ENCODE peak calls at places on chromosome 21, in ten cellular contexts. J, A, S, L, Z, P, X, D, T and H are unnamed samples.

GRCh38 chr21:25338415-25338814 is 268.9 kb downstream of the MRPL39 start:
- DNase-seq in Z (no peak), D (no peak), L (no peak), T (no peak), S (no peak), P (no peak), J (no peak), A (no peak), X (peak), H (no peak)

GRCh38 chr21:45508607-45509565 is 33.4 kb downstream of the SLC19A1 start:
- DNase-seq in L (no peak), D (no peak), T (no peak), A (no peak), J (peak), P (no peak), X (no peak), S (no peak), Z (peak), H (no peak)

GRCh38 chr21:27026501-27026900 is 59.6 kb upstream of the ADAMTS5 start:
- DNase-seq in D (peak), P (no peak), A (no peak), Z (no peak), T (no peak), X (peak), L (no peak), J (no peak), S (no peak), H (no peak)

GRCh38 chr21:34003428-34003827 is 70.0 kb upstream of the MRPS6 start:
- DNase-seq in D (no peak), T (no peak), S (no peak), P (no peak), L (no peak), A (no peak), J (no peak), X (no peak), Z (no peak), H (no peak)

GRCh38 chr21:43983860-43984420 is 28.2 kb upstream of the TRAPPC10 start:
- DNase-seq in L (no peak), D (no peak), T (no peak), S (no peak), A (no peak), X (no peak), Z (no peak), J (no peak), P (no peak), H (no peak)

GRCh38 chr21:41133896-41134522 is 34.0 kb upstream of the BACE2 start:
- DNase-seq in P (peak), T (no peak), D (peak), A (no peak), J (no peak), Z (no peak), L (no peak), X (peak), S (peak), H (peak)

GRCh38 chr21:44413566-44414290 is 41.6 kb upstream of the LRRC3 start:
- DNase-seq in J (peak), P (no peak), A (no peak), S (no peak), L (no peak), X (no peak), Z (no peak), T (no peak), D (no peak), H (no peak)

GRCh38 chr21:36282568-36283230 is 37.3 kb upstream of the MORC3 start:
- DNase-seq in A (no peak), D (peak), P (no peak), T (no peak), Z (no peak), L (no peak), J (no peak), S (no peak), X (no peak), H (peak)

GRCh38 chr21:43712268-43712942 is 6.5 kb upstream of the PDXK start:
- DNase-seq in X (no peak), A (no peak), S (no peak), D (peak), L (no peak), T (peak), Z (peak), P (no peak), J (peak), H (peak)

GRCh38 chr21:39387461-39388037 is 38.7 kb upstream of the HMGN1 start:
- DNase-seq in D (peak), L (peak), P (peak), X (peak), A (peak), S (peak), T (no peak), Z (peak), J (peak), H (peak)

GRCh38 chr21:41196990-41197389 is 29.0 kb downstream of the BACE2 start:
- DNase-seq in Z (no peak), S (no peak), X (no peak), J (no peak), L (no peak), D (peak), P (no peak), T (no peak), A (no peak), H (peak)

GRCh38 chr21:33492571-33492970 is 1.1 kb upstream of the DNAJC28 start:
- DNase-seq in T (no peak), A (no peak), Z (no peak), X (no peak), P (no peak), D (no peak), S (no peak), L (no peak), J (no peak), H (peak)

GRCh38 chr21:33557447-33557846 is 14.6 kb downstream of the SON start:
- DNase-seq in D (no peak), Z (no peak), X (no peak), S (no peak), L (no peak), P (no peak), T (no peak), A (no peak), J (no peak), H (no peak)

GRCh38 chr21:26169061-26169610 is 1.4 kb downstream of the APP start:
- DNase-seq in J (no peak), D (peak), T (no peak), Z (no peak), L (peak), A (peak), S (no peak), P (peak), X (peak), H (peak)

GRCh38 chr21:26842976-26843911 is 2.0 kb downstream of the ADAMTS1 start:
- DNase-seq in P (peak), X (peak), L (peak), S (peak), J (peak), A (no peak), T (peak), Z (peak), D (peak), H (peak)

GRCh38 chr21:33901421-33902288 is 13.9 kb downstream of the ATP5PO start:
- DNase-seq in Z (no peak), A (no peak), S (no peak), T (no peak), L (peak), X (peak), P (peak), J (no peak), D (peak), H (peak)

GRCh38 chr21:46063227-46063626 is 34.7 kb upstream of the COL6A2 start:
- DNase-seq in J (no peak), X (no peak), Z (no peak), P (no peak), S (no peak), L (no peak), T (no peak), A (no peak), D (no peak), H (no peak)

GRCh38 chr21:10273196-10273595 is 248.2 kb upstream of the TPTE start:
- DNase-seq in X (no peak), P (no peak), J (no peak), S (no peak), T (no peak), A (no peak), D (no peak), Z (no peak), L (no peak), H (no peak)

GRCh38 chr21:25967566-25968438 is 202.8 kb downstream of the APP start:
- DNase-seq in T (no peak), X (no peak), Z (no peak), J (no peak), A (no peak), L (no peak), D (peak), P (peak), S (no peak), H (peak)

GRCh38 chr21:41548781-41549180 is 40.8 kb upstream of the TMPRSS2 start:
- DNase-seq in S (no peak), D (no peak), L (no peak), P (no peak), A (no peak), Z (no peak), J (no peak), X (no peak), T (no peak), H (no peak)

GRCh38 chr21:41460578-41461527 is 34.8 kb downstream of the MX1 start:
- DNase-seq in Z (peak), X (peak), P (peak), S (peak), T (no peak), L (peak), D (peak), A (peak), J (peak), H (peak)

GRCh38 chr21:41167348-41168342 is at the start of gene BACE2:
- DNase-seq in A (peak), Z (peak), X (peak), L (peak), T (no peak), J (peak), D (peak), P (peak), S (no peak), H (peak)

GRCh38 chr21:45523411-45524101 is 18.7 kb downstream of the SLC19A1 start:
- DNase-seq in J (peak), Z (peak), S (no peak), L (no peak), A (no peak), D (no peak), P (no peak), T (no peak), X (no peak), H (no peak)

GRCh38 chr21:32410916-32411315 is 1.6 kb upstream of the EVA1C start:
- DNase-seq in X (no peak), L (no peak), D (no peak), J (no peak), P (no peak), S (no peak), Z (no peak), T (no peak), A (no peak), H (no peak)

GRCh38 chr21:32411366-32412161 is 942 bp upstream of the EVA1C start:
- DNase-seq in Z (peak), X (peak), D (peak), A (peak), S (no peak), L (peak), J (peak), P (no peak), T (no peak), H (peak)

GRCh38 chr21:32412998-32413504 is 545 bp downstream of the EVA1C start:
- DNase-seq in Z (peak), J (peak), T (no peak), X (peak), S (no peak), D (no peak), A (no peak), P (no peak), L (peak), H (peak)

GRCh38 chr21:32413697-32414578 is 1.4 kb downstream of the EVA1C start:
- DNase-seq in J (peak), P (no peak), L (no peak), T (no peak), X (no peak), D (peak), Z (peak), A (no peak), S (no peak), H (peak)

GRCh38 chr21:32412162-32412997 is at the start of gene EVA1C:
- DNase-seq in T (no peak), X (peak), L (peak), A (peak), P (no peak), D (peak), J (peak), S (no peak), Z (peak), H (peak)
- TF ChIP-seq CTCF in T (no peak), X (no peak), L (no peak), A (no peak), P (no peak), D (no peak), J (peak), S (no peak), Z (no peak), H (no peak)

GRCh38 chr21:42659416-42660117 is 6.1 kb downstream of the PDE9A start:
- DNase-seq in P (no peak), X (no peak), L (no peak), S (no peak), T (no peak), J (no peak), D (no peak), Z (no peak), A (no peak), H (no peak)
- TF ChIP-seq CTCF in P (no peak), X (no peak), L (no peak), S (no peak), T (no peak), J (no peak), D (no peak), Z (no peak), A (no peak), H (no peak)

GRCh38 chr21:16192900-16193299 is 463.1 kb downstream of the USP25 start:
- DNase-seq in P (no peak), S (no peak), Z (no peak), J (no peak), D (peak), T (peak), X (no peak), A (no peak), L (no peak), H (peak)

GRCh38 chr21:16195896-16196443 is 466.2 kb downstream of the USP25 start:
- DNase-seq in A (no peak), P (peak), D (peak), Z (no peak), T (peak), S (no peak), L (no peak), J (no peak), X (no peak), H (peak)

GRCh38 chr21:16195476-16195875 is 465.7 kb downstream of the USP25 start:
- DNase-seq in A (no peak), D (peak), J (no peak), Z (no peak), X (no peak), S (no peak), L (no peak), T (peak), P (peak), H (peak)

GRCh38 chr21:16194851-16195251 is 465.1 kb downstream of the USP25 start:
- DNase-seq in P (peak), L (no peak), S (no peak), Z (no peak), A (no peak), J (no peak), D (peak), X (no peak), T (peak), H (peak)

DNA sequence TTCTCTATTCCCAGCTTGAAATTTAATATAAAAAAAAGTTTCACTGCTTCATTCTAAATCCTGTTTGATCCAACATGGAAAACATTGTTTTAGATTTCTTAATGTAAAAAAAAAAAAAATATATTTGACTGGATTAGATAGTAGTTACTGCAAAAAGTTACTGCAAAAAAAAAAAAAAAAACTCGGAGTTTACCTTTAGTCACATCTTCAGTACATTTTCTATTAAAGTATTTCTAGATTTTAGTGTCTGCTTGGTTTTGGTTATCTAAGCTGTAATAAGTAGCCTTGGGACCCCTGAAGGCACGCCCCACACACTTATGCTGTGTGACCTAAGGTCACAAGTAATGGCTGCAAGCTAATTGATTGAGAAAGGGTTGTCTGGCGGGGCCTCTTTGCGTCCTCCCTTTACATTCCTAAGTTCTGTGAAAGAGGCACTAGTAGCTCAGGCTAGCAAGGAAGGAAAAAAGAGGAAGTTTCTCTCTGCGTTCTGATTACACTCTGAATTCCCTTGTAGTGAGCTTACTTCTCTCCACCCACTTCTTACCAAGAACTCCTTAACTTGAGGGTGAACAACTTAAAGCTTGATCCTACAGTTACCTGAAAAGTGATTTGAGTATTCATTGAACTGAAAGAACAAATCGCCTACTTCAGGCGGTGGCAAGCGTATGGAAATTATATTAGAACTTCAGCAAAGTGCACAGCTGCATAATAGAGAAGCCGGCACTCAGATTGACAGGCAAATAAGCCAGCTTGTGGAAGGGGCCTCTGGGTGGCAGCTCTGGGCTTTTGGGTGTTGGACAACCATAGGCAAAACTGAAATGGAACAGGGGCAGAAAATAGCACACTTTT is 464.2 kb downstream of the USP25 start:
- DNase-seq in D (peak), T (peak), A (no peak), Z (peak), X (peak), S (no peak), L (peak), P (peak), J (peak), H (peak)
- TF ChIP-seq CTCF in D (peak), T (peak), A (no peak), Z (no peak), X (no peak), S (peak), L (no peak), P (peak), J (peak), H (no peak)

DNA sequence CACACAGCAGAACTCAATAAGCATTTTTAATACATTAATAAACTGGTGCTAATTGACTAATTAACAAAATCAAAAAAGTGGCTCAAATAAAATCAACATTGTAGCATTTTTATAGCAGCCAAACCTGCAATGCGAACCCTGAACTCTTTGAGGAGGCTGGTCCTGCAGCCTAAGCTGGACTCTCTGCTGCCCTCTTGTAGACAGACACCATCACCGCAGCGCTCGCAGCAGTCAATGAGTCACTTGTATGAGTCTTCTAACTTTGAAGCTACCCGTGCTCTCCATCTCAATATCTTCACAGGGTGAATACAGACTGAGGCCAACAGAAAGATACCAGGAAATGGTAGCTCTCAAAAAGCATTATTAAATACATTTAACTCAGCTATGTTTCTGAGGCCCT is 9.7 kb upstream of the KRTAP7-1 start:
- DNase-seq in J (no peak), S (no peak), P (peak), D (no peak), T (no peak), Z (no peak), A (no peak), L (no peak), X (peak), H (peak)
- TF ChIP-seq CTCF in J (peak), S (peak), P (peak), D (no peak), T (peak), Z (no peak), A (no peak), L (no peak), X (peak), H (peak)

DNA sequence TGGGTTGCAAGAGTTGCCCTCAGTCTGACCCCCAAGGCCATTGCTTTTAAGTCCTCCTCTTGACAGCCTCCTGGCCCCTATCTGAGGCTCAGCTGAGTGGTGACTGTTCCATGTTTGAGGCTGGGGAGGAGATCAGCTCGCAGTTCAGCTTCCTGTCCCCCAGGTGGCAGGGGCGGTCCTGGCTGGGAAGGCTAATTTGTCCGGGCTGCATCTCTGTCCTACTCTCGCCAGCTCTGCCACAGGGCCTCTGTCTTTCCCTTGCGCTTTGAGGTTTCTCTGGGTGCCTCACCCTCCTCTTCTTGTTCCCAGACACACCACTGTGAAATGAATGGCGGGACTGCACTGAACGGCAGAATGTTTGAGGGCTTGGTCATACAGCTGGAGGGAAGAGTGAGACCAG is 157.3 kb downstream of the KCNJ6 start:
- DNase-seq in L (no peak), S (peak), P (peak), J (peak), T (no peak), X (peak), Z (no peak), D (peak), A (no peak), H (peak)
- TF ChIP-seq CTCF in L (peak), S (peak), P (peak), J (peak), T (peak), X (peak), Z (peak), D (peak), A (no peak), H (peak)

DNA sequence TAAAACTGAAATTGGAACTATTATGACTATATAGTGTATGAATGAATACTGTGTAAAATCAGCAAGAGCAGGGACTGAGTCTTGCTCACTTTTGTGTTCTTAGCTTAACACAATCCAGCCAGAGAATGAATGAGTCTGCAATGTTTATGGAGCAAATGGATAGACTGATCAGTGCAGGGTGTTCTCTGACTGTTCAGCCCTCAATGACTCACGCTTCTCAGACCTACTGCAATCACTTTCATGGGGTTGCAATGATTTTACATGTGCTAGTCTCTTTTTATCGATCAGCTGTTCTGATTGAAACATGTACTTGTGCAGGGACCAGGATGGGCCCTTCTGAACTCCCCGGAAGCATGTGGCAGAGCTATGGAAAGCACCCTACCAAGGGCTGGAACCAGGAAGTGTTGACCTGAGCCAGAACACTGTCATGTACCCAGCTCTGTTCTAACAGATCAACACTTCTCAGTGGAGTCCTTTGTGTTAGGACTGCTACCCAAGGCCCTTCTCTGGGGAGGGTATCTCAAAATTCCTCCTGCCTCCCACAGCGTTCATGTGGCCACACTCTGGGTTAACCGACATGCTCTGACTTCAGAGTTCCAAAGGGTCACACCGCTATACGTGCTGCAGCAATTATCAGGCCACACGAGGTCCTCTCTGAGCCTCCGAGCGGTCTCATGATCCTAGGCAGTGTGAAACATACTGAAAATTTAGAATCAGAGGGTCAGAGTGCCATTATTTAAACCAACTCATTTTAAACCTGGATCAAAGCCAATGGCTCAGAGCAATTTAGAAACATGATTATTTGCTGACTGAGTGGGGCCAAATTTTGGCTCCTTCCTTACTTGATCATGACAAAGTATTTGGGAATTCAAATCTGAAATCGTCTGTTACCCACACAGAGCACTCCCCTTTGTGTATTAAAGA is 35.2 kb downstream of the GRIK1 start:
- DNase-seq in X (peak), J (no peak), T (no peak), D (peak), P (no peak), Z (no peak), A (no peak), S (no peak), L (no peak), H (peak)
- TF ChIP-seq CTCF in X (peak), J (no peak), T (no peak), D (no peak), P (no peak), Z (no peak), A (no peak), S (no peak), L (no peak), H (no peak)